ENCODE peak calls at places on chromosomes 12 and 14, in five cellular contexts. Y is fibroblast of mammary gland, M is BJ, K is body of pancreas, G is colonic mucosa. J is an unnamed sample.
A peak's percentile ranks its signal among the peaks of the same experiment; 100 is the strongest.

GRCh38 chr14:101854366-101854765 is 92.9 kb downstream of the PPP2R5C start:
- DNase-seq in Y (no peak), M (no peak), K (no peak), G (no peak), J (no peak)

GRCh38 chr14:65414961-65415589 is 2.5 kb downstream of the FUT8 start:
- DNase-seq in Y (peak; percentile 65), M (no peak), K (no peak), G (no peak), J (no peak)

GRCh38 chr14:24196071-24197061 is 1.1 kb upstream of the TM9SF1 start:
- DNase-seq in Y (peak; percentile 24), M (no peak), K (no peak), G (no peak), J (no peak)

GRCh38 chr12:127957001-127957660 is 309.8 kb upstream of the TMEM132C start:
- DNase-seq in Y (no peak), M (peak; percentile 23), K (no peak), G (no peak), J (no peak)

GRCh38 chr12:47785036-47785886 is 12.2 kb downstream of the SLC48A1 start:
- DNase-seq in Y (no peak), M (no peak), K (no peak), G (no peak), J (no peak)

GRCh38 chr14:89466939-89467338 is 49.9 kb upstream of the FOXN3 start:
- DNase-seq in Y (no peak), M (no peak), K (no peak), G (no peak), J (no peak)

GRCh38 chr12:3698218-3698974 is 54.5 kb downstream of the CRACR2A start:
- DNase-seq in Y (peak; percentile 97), M (peak; percentile 89), K (no peak), G (no peak), J (peak; percentile 87)

GRCh38 chr12:12613334-12613733 is 1.7 kb downstream of the CREBL2 start:
- DNase-seq in Y (no peak), M (no peak), K (no peak), G (no peak), J (no peak)

GRCh38 chr14:67900188-67900587 is 80.6 kb downstream of the RAD51B start:
- DNase-seq in Y (no peak), M (peak; percentile 9), K (no peak), G (no peak), J (no peak)

GRCh38 chr12:31105668-31106067 is 32.0 kb downstream of the DDX11 start:
- DNase-seq in Y (no peak), M (no peak), K (no peak), G (no peak), J (no peak)

GRCh38 chr14:71416392-71416791 is 509.1 kb downstream of the PCNX1 start:
- DNase-seq in Y (peak; percentile 27), M (no peak), K (no peak), G (no peak), J (no peak)

GRCh38 chr12:3683670-3684069 is 69.2 kb downstream of the CRACR2A start:
- DNase-seq in Y (peak; percentile 76), M (no peak), K (no peak), G (no peak), J (no peak)

GRCh38 chr14:80942158-80942738 is 710 bp upstream of the CEP128 start:
- DNase-seq in Y (no peak), M (no peak), K (no peak), G (no peak), J (no peak)

DNA sequence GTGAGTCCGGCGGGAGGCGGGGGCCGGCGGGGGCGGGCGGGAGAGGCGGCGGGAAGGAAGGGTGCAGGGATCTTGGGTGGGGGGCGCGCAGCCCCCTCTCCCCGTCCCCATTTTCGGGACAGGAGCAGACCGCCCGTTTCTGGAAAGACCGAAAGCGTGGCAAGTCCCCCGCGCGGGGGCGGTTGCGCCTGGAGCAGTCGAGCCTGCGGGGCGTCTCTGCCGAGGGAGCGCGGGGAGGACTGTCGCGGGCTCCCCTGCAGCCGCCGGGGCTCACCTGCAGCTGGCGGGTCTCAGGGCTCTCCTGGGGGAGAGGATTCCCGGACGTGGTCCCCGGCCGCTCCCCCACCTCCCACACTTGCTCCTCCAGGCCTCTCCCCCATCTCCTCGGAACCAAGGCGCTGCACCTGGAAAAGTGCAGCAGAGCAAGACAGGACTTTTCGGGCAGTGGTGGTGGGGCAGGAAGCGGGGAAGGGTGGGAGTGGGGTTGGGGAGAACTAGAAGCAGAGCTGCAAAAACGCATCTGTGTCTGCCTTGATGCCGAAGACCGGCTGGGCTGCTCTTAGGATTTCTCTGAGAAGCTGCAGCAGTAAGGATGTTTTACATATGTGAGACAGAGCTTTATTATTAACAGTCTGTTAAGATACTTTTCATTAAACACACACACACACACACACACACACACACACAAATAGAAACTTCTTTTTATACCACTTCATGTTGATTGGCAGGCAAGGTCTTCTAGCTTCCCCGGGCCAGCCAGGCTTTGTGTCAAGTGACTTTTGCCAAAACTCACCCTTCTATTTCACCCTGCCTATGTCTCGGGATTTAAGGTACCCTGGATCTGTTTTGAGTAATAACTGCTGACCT is 680 bp downstream of the C12orf75 start:
- DNase-seq in Y (no peak), M (no peak), K (peak; percentile 27), G (peak; percentile 39), J (no peak)
- H3K4me3 ChIP-seq in Y (peak overlapping the region; percentile 72), M (peak overlapping the region; percentile 95), K (peak overlapping the region; percentile 32), G (peak overlapping the region; percentile 88), J (peak overlapping the region; percentile 81)

GRCh38 chr14:36657409-36658090 is 4.1 kb upstream of the PAX9 start:
- DNase-seq in Y (peak; percentile 6), M (no peak), K (peak; percentile 17), G (no peak), J (no peak)

GRCh38 chr14:36656769-36657408 is 4.8 kb upstream of the PAX9 start:
- DNase-seq in Y (no peak), M (no peak), K (no peak), G (no peak), J (no peak)

GRCh38 chr14:36655571-36655962 is 6.1 kb upstream of the PAX9 start:
- DNase-seq in Y (no peak), M (no peak), K (no peak), G (no peak), J (no peak)

GRCh38 chr14:36655054-36655381 is 6.6 kb upstream of the PAX9 start:
- DNase-seq in Y (no peak), M (no peak), K (no peak), G (no peak), J (no peak)

DNA sequence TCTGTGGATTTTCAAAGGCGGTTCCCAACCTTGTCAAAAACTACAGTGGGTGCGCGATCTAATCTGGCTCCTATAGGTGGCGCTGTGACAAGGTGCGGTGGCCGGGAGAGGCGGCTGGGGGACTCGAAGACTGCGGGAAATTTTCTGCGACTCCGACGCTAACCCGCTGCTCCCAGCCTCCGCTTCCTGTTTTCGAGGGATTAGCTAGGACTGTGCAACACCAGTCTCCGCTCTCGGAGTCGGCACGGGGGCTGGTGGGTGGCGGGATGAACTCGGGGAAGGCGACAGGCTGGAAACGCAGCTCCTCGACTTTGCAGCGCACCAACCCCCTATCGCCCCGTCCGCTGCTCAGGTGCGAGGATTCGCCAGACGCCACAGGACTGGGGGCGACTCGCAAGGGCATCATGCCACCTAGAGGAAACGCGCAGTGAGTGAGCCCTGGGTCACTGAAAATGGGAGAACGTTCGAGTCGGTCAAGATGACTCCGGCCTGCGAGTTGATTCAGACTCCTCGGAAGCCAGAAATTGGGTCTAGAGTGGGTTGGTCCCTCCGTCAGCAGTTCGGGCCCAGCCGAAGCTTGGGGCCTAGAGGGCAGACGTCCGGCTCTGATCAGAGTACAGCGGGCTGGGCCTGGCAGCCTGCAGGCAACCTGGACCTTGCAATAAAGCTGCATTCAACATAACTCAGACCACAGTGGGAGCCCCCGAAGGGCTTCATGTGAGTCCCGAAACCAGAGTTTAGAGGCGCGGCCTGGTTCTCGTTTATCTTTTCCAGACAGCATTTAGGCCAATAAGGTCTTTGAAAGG is 5.5 kb upstream of the PAX9 start:
- DNase-seq in Y (peak; percentile 19), M (no peak), K (peak; percentile 20), G (peak; percentile 54), J (no peak)
- TF ChIP-seq CTCF in Y (peak; percentile 47), M (peak; percentile 39), K (peak; percentile 59), G (peak; percentile 30), J (peak; percentile 65)

GRCh38 chr12:6957151-6957701 is 6.1 kb downstream of the PTPN6 start:
- DNase-seq in Y (no peak), M (no peak), K (no peak), G (no peak), J (no peak)
- H3K4me3 ChIP-seq in Y (no peak overlapping the region), M (no peak overlapping the region), K (no peak overlapping the region), G (no peak overlapping the region), J (no peak overlapping the region)

GRCh38 chr12:69835048-69835447 is 10.0 kb downstream of the MYRFL start:
- DNase-seq in Y (no peak), M (no peak), K (no peak), G (no peak), J (no peak)

GRCh38 chr12:69834147-69834546 is 9.1 kb downstream of the MYRFL start:
- DNase-seq in Y (no peak), M (no peak), K (no peak), G (no peak), J (no peak)

GRCh38 chr12:69836015-69836414 is 11.0 kb downstream of the MYRFL start:
- DNase-seq in Y (no peak), M (no peak), K (no peak), G (no peak), J (no peak)

GRCh38 chr12:69837191-69838085 is 12.4 kb downstream of the MYRFL start:
- DNase-seq in Y (no peak), M (no peak), K (no peak), G (peak; percentile 24), J (no peak)

DNA sequence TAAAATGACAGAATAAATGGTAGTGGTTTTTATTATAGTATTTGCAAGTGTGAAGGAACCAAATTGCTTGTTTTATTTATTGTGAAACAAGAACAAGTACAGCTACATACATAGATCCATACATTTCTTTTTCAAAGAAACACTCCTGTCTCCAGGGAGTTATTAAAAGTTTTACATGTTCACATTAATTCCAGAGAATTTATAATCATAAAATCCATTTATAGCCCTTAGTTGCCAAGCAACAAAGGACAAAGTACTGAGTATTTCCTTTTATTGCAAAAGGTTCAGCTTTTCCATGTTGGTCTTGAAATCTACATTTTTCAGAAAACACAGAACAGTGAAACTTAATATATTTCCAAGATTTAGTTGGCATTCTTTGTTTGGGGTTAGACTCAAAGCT is 9.5 kb downstream of the MYRFL start:
- DNase-seq in Y (no peak), M (no peak), K (no peak), G (no peak), J (no peak)
- TF ChIP-seq CTCF in Y (no peak), M (no peak), K (no peak), G (no peak), J (no peak)

GRCh38 chr12:86627001-86627400 is 370.8 kb upstream of the MGAT4C start:
- DNase-seq in Y (no peak), M (no peak), K (no peak), G (no peak), J (no peak)

GRCh38 chr12:86623267-86623666 is 367.1 kb upstream of the MGAT4C start:
- DNase-seq in Y (no peak), M (no peak), K (no peak), G (no peak), J (no peak)

GRCh38 chr12:86621957-86622356 is 365.8 kb upstream of the MGAT4C start:
- DNase-seq in Y (no peak), M (no peak), K (no peak), G (no peak), J (no peak)
- H3K4me3 ChIP-seq in Y (no peak overlapping the region), M (no peak overlapping the region), K (no peak overlapping the region), G (no peak overlapping the region), J (no peak overlapping the region)

DNA sequence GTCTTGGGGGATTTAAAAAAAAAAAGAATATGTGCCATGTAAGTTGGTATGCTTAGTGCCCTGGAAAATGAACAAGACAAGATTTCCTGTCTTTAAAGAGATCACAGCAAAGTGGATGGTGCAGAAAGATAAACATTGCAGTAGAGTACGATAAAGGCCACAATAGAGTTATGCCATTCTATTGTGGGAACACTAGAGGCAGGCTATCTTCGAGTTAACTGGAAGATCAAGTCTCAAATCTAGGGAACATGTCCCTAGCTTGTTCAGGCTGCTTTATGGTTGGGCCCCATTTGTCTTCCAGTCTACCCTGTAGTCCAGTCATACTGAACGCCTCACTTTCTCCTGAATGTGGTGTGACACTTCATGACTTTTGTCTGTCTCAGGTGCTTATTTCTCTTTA is 18.7 kb upstream of the CCT2 start:
- DNase-seq in Y (no peak), M (no peak), K (no peak), G (no peak), J (no peak)
- TF ChIP-seq CTCF in Y (peak; percentile 6), M (no peak), K (no peak), G (no peak), J (peak; percentile 8)

J was measured in HFF-Myc.